ENCODE peak calls at places on chromosome 5, in five cellular contexts. C is sciatic nerve, S is endodermal cell, W is NCI-H1092 treated with DMSO at 0.1 percent for 48 hours, A is GM12865. M is an unnamed sample.

GRCh38 chr5:113806250-113806649 is 292.8 kb downstream of the YTHDC2 start:
- DNase-seq in W (peak; percentile 30), S (peak; percentile 51), C (no peak), A (no peak), M (peak; percentile 30)

GRCh38 chr5:31962928-31963327 is 211.2 kb downstream of the GOLPH3 start:
- DNase-seq in S (no peak), A (no peak), C (no peak), W (no peak), M (no peak)

GRCh38 chr5:79876510-79876909 is 114.6 kb downstream of the MTX3 start:
- DNase-seq in A (no peak), W (no peak), S (no peak), C (no peak), M (no peak)

GRCh38 chr5:170357853-170358497 is 31.2 kb downstream of the KCNMB1 start:
- DNase-seq in A (no peak), W (no peak), C (peak; percentile 76), S (no peak), M (peak; percentile 44)

GRCh38 chr5:72079288-72079687 is 28.0 kb upstream of the MAP1B start:
- DNase-seq in C (no peak), S (peak; percentile 83), W (no peak), A (no peak), M (peak; percentile 85)

GRCh38 chr5:170892201-170892600 is 30.4 kb downstream of the RANBP17 start:
- DNase-seq in C (no peak), A (no peak), W (no peak), S (no peak), M (no peak)

GRCh38 chr5:102865510-102866314 is 110.6 kb downstream of the PAM start:
- DNase-seq in A (peak; percentile 60), C (peak; percentile 77), W (peak; percentile 61), S (peak; percentile 90), M (peak; percentile 95)

GRCh38 chr5:13739462-13739861 is 205.0 kb downstream of the DNAH5 start:
- DNase-seq in C (no peak), A (no peak), W (no peak), S (no peak), M (no peak)

GRCh38 chr5:176732736-176733585 is 77.4 kb upstream of the UNC5A start:
- DNase-seq in S (peak; percentile 46), C (peak; percentile 45), W (no peak), A (no peak), M (no peak)

GRCh38 chr5:140881889-140882590 is at the start of gene PCDHA13:
- DNase-seq in S (peak; percentile 64), C (no peak), A (no peak), W (no peak), M (peak; percentile 29)

GRCh38 chr5:177112589-177113220 is 20.9 kb upstream of the NSD1 start:
- DNase-seq in W (no peak), C (no peak), A (no peak), S (no peak), M (no peak)

M was measured in ELF-1.